ENCODE peak calls at places on chromosomes 4 and X, in eight cellular contexts. A is adipocyte; L is iPS-NIHi11; R is nephron progenitor cell; U is stimulated activated CD8-positive, alpha-beta memory T cell treated with anti-CD3 and anti-CD28 coated beads, Interleukin-15, amount 100 ng/mL, for 4 hours; K is NCI-H1694; V is astrocyte of the spinal cord; H is uterus. W is an unnamed sample.

GRCh38 chr4:122666527-122667245 is 45.8 kb upstream of the IL21 start:
- DNase-seq in A (peak), L (no peak), R (no peak), U (no peak), K (no peak), V (peak), H (no peak), W (no peak)

GRCh38 chr4:117527601-117528000 is 442.2 kb upstream of the TRAM1L1 start:
- DNase-seq in A (peak), L (no peak), R (no peak), U (no peak), K (no peak), V (no peak), H (no peak), W (no peak)

GRCh38 chrX:107451754-107452153 is 2.3 kb downstream of the FRMPD3 start:
- DNase-seq in A (no peak), L (peak), R (peak), U (no peak), K (no peak), V (no peak), H (no peak), W (no peak)

GRCh38 chr4:184401397-184402171 is 72.8 kb downstream of the IRF2 start:
- DNase-seq in A (no peak), L (peak), R (no peak), U (no peak), K (no peak), V (peak), H (no peak), W (no peak)

GRCh38 chr4:103429283-103429682 is 231.1 kb upstream of the CENPE start:
- DNase-seq in A (no peak), L (peak), R (peak), U (no peak), K (no peak), V (no peak), H (no peak), W (no peak)

GRCh38 chr4:148151797-148152196 is 290.4 kb downstream of the NR3C2 start:
- DNase-seq in A (no peak), L (no peak), R (no peak), U (no peak), K (no peak), V (no peak), H (no peak), W (no peak)

GRCh38 chr4:7721984-7722551 is 217.6 kb downstream of the AFAP1 start:
- DNase-seq in A (no peak), L (no peak), R (no peak), U (no peak), K (no peak), V (no peak), H (no peak), W (no peak)

GRCh38 chr4:629916-630641 is 4.7 kb downstream of the PDE6B start:
- DNase-seq in A (no peak), L (peak), R (no peak), U (no peak), K (no peak), V (no peak), H (no peak), W (no peak)

GRCh38 chr4:116016201-116016600 is 902.8 kb upstream of the NDST4 start:
- DNase-seq in A (peak), L (no peak), R (no peak), U (no peak), K (no peak), V (peak), H (no peak), W (no peak)

GRCh38 chrX:31227250-31227649 is 155.4 kb upstream of the FTHL17 start:
- DNase-seq in A (no peak), L (no peak), R (no peak), U (no peak), K (no peak), V (no peak), H (no peak), W (no peak)

W was measured in WERI-Rb-1.